ENCODE peak calls at places on chromosomes 12 and 14, in ten cellular contexts. M, W, V, L, N, S, J, G, R and C are unnamed samples.

GRCh38 chr12:53174881-53175491 is 5.5 kb upstream of the ZNF740 start:
- DNase-seq in M (peak; percentile 77), W (no peak), V (no peak), L (peak; percentile 54), N (peak; percentile 44), S (peak; percentile 60), J (no peak), G (no peak), R (no peak), C (no peak)

GRCh38 chr14:60508707-60509437 is at the start of gene SIX6:
- DNase-seq in M (no peak), W (no peak), V (peak; percentile 90), L (no peak), N (peak; percentile 35), S (peak; percentile 77), J (no peak), G (no peak), R (no peak), C (no peak)

GRCh38 chr14:88204221-88204620 is 118.8 kb downstream of the KCNK10 start:
- DNase-seq in M (peak; percentile 45), W (no peak), V (no peak), L (peak; percentile 2), N (no peak), S (no peak), J (no peak), G (no peak), R (no peak), C (no peak)

GRCh38 chr14:58572092-58572853 is 65.5 kb upstream of the DACT1 start:
- DNase-seq in M (no peak), W (peak; percentile 21), V (peak; percentile 22), L (no peak), N (peak; percentile 24), S (peak; percentile 23), J (peak; percentile 47), G (peak; percentile 55), R (no peak), C (no peak)

GRCh38 chr12:1778911-1779310 is 41.5 kb upstream of the LRTM2 start:
- DNase-seq in M (no peak), W (no peak), V (no peak), L (no peak), N (no peak), S (no peak), J (no peak), G (no peak), R (no peak), C (no peak)

GRCh38 chr12:89939468-89940215 is 231.0 kb upstream of the ATP2B1 start:
- DNase-seq in M (peak; percentile 96), W (no peak), V (no peak), L (peak; percentile 43), N (no peak), S (no peak), J (no peak), G (no peak), R (no peak), C (no peak)

GRCh38 chr12:115174928-115175327 is 491.0 kb upstream of the TBX3 start:
- DNase-seq in M (no peak), W (no peak), V (no peak), L (no peak), N (no peak), S (peak; percentile 90), J (no peak), G (no peak), R (no peak), C (no peak)

GRCh38 chr12:7081037-7081436 is 11.2 kb downstream of the C1R start:
- DNase-seq in M (no peak), W (no peak), V (no peak), L (no peak), N (no peak), S (no peak), J (no peak), G (no peak), R (no peak), C (no peak)

GRCh38 chr12:2273288-2273687 is 220.5 kb downstream of the CACNA1C start:
- DNase-seq in M (no peak), W (no peak), V (no peak), L (no peak), N (no peak), S (no peak), J (no peak), G (no peak), R (no peak), C (no peak)

GRCh38 chr14:38074091-38074490 is 133.6 kb upstream of the SSTR1 start:
- DNase-seq in M (no peak), W (no peak), V (no peak), L (no peak), N (no peak), S (no peak), J (no peak), G (no peak), R (no peak), C (no peak)

GRCh38 chr12:2959194-2959507 is at the start of gene TEAD4:
- DNase-seq in M (peak; percentile 62), W (no peak), V (peak; percentile 71), L (peak; percentile 75), N (peak; percentile 77), S (peak; percentile 93), J (peak; percentile 24), G (no peak), R (no peak), C (no peak)

GRCh38 chr12:104090685-104091084 is 26.4 kb downstream of the HCFC2 start:
- DNase-seq in M (no peak), W (no peak), V (no peak), L (no peak), N (no peak), S (peak; percentile 34), J (no peak), G (no peak), R (no peak), C (no peak)

GRCh38 chr12:77751939-77752338 is 78.8 kb upstream of the NAV3 start:
- DNase-seq in M (no peak), W (no peak), V (no peak), L (peak; percentile 84), N (peak; percentile 44), S (no peak), J (no peak), G (no peak), R (no peak), C (no peak)

GRCh38 chr12:12035229-12035628 is 35.5 kb upstream of the BCL2L14 start:
- DNase-seq in M (no peak), W (no peak), V (no peak), L (no peak), N (no peak), S (no peak), J (no peak), G (no peak), R (no peak), C (no peak)

GRCh38 chr14:102999227-102999895 is 58.0 kb downstream of the CDC42BPB start:
- DNase-seq in M (no peak), W (no peak), V (no peak), L (no peak), N (no peak), S (no peak), J (no peak), G (no peak), R (no peak), C (no peak)

GRCh38 chr12:125509195-125509594 is 444.0 kb downstream of the AACS start:
- DNase-seq in M (no peak), W (no peak), V (no peak), L (no peak), N (no peak), S (no peak), J (no peak), G (no peak), R (no peak), C (no peak)

GRCh38 chr14:63157195-63157594 is 47.0 kb upstream of the RHOJ start:
- DNase-seq in M (no peak), W (no peak), V (no peak), L (no peak), N (no peak), S (no peak), J (no peak), G (no peak), R (no peak), C (no peak)

GRCh38 chr12:2675776-2676175 is 119.0 kb upstream of the FKBP4 start:
- DNase-seq in M (no peak), W (no peak), V (no peak), L (no peak), N (no peak), S (no peak), J (no peak), G (no peak), R (no peak), C (no peak)

GRCh38 chr14:55245657-55246268 is 25.5 kb upstream of the FBXO34 start:
- DNase-seq in M (peak; percentile 59), W (peak; percentile 10), V (no peak), L (peak; percentile 33), N (peak; percentile 52), S (peak; percentile 38), J (no peak), G (no peak), R (no peak), C (peak; percentile 16)